ENCODE peak calls at places on chromosome 21, in eight cellular contexts. One of them, this sample, is unnamed.

GRCh38 chr21:23356905-23357304 is 2250.4 kb downstream of the MRPL39 start:
- DNase-seq in AG04450: no peak
- DNase-seq in suprapubic skin: no peak
- DNase-seq in left ventricle myocardium inferior: no peak
- DNase-seq in K562: no peak
- DNase-seq in testis: no peak
- DNase-seq in heart right ventricle: no peak
- DNase-seq in HCT116: no peak
- DNase-seq in this sample: no peak

GRCh38 chr21:17454315-17455027 is 58.4 kb upstream of the CXADR start:
- DNase-seq in suprapubic skin: no peak
- DNase-seq in heart right ventricle: no peak
- DNase-seq in HCT116: peak
- DNase-seq in left ventricle myocardium inferior: peak
- DNase-seq in K562: peak
- DNase-seq in AG04450: peak
- DNase-seq in testis: peak
- DNase-seq in this sample: no peak

GRCh38 chr21:41709166-41709565 is 57.7 kb downstream of the RIPK4 start:
- DNase-seq in K562: no peak
- DNase-seq in heart right ventricle: no peak
- DNase-seq in HCT116: no peak
- DNase-seq in AG04450: no peak
- DNase-seq in testis: no peak
- DNase-seq in left ventricle myocardium inferior: no peak
- DNase-seq in suprapubic skin: no peak
- DNase-seq in this sample: no peak

GRCh38 chr21:21187579-21187978 is 189.4 kb downstream of the NCAM2 start:
- DNase-seq in heart right ventricle: no peak
- DNase-seq in testis: no peak
- DNase-seq in suprapubic skin: no peak
- DNase-seq in AG04450: no peak
- DNase-seq in HCT116: no peak
- DNase-seq in K562: no peak
- DNase-seq in left ventricle myocardium inferior: no peak
- DNase-seq in this sample: no peak

GRCh38 chr21:42379425-42380215 is 13.3 kb upstream of the TFF1 start:
- DNase-seq in HCT116: no peak
- DNase-seq in testis: no peak
- DNase-seq in suprapubic skin: no peak
- DNase-seq in left ventricle myocardium inferior: no peak
- DNase-seq in AG04450: no peak
- DNase-seq in heart right ventricle: no peak
- DNase-seq in K562: no peak
- DNase-seq in this sample: no peak

GRCh38 chr21:25790122-25790951 is 55.6 kb downstream of the GABPA start:
- DNase-seq in AG04450: no peak
- DNase-seq in HCT116: peak
- DNase-seq in K562: peak
- DNase-seq in left ventricle myocardium inferior: no peak
- DNase-seq in testis: no peak
- DNase-seq in suprapubic skin: no peak
- DNase-seq in heart right ventricle: no peak
- DNase-seq in this sample: no peak

GRCh38 chr21:21003701-21004100 is 5.5 kb downstream of the NCAM2 start:
- DNase-seq in left ventricle myocardium inferior: no peak
- DNase-seq in HCT116: peak
- DNase-seq in AG04450: no peak
- DNase-seq in suprapubic skin: no peak
- DNase-seq in heart right ventricle: no peak
- DNase-seq in K562: peak
- DNase-seq in testis: no peak
- DNase-seq in this sample: no peak

GRCh38 chr21:17479606-17480005 is 33.2 kb upstream of the CXADR start:
- DNase-seq in suprapubic skin: no peak
- DNase-seq in left ventricle myocardium inferior: no peak
- DNase-seq in K562: no peak
- DNase-seq in AG04450: no peak
- DNase-seq in heart right ventricle: no peak
- DNase-seq in HCT116: no peak
- DNase-seq in testis: no peak
- DNase-seq in this sample: no peak

GRCh38 chr21:42836402-42836666 is 43.0 kb downstream of the WDR4 start:
- DNase-seq in heart right ventricle: no peak
- DNase-seq in HCT116: no peak
- DNase-seq in testis: no peak
- DNase-seq in left ventricle myocardium inferior: no peak
- DNase-seq in suprapubic skin: no peak
- DNase-seq in K562: peak
- DNase-seq in AG04450: no peak
- DNase-seq in this sample: no peak

GRCh38 chr21:42737969-42738590 is 84.7 kb downstream of the PDE9A start:
- DNase-seq in heart right ventricle: peak
- DNase-seq in testis: peak
- DNase-seq in left ventricle myocardium inferior: peak
- DNase-seq in K562: no peak
- DNase-seq in HCT116: no peak
- DNase-seq in suprapubic skin: no peak
- DNase-seq in AG04450: no peak
- DNase-seq in this sample: peak

GRCh38 chr21:39430954-39431353 is 14.6 kb downstream of the LCA5L start:
- DNase-seq in HCT116: no peak
- DNase-seq in AG04450: no peak
- DNase-seq in heart right ventricle: no peak
- DNase-seq in K562: peak
- DNase-seq in left ventricle myocardium inferior: no peak
- DNase-seq in testis: no peak
- DNase-seq in suprapubic skin: no peak
- DNase-seq in this sample: no peak

GRCh38 chr21:16455978-16456377 is 726.2 kb downstream of the USP25 start:
- DNase-seq in heart right ventricle: no peak
- DNase-seq in suprapubic skin: no peak
- DNase-seq in left ventricle myocardium inferior: no peak
- DNase-seq in AG04450: no peak
- DNase-seq in testis: no peak
- DNase-seq in HCT116: no peak
- DNase-seq in K562: no peak
- DNase-seq in this sample: no peak

GRCh38 chr21:25925936-25926335 is 191.2 kb downstream of the GABPA start:
- DNase-seq in AG04450: no peak
- DNase-seq in suprapubic skin: no peak
- DNase-seq in heart right ventricle: no peak
- DNase-seq in K562: no peak
- DNase-seq in testis: no peak
- DNase-seq in HCT116: no peak
- DNase-seq in left ventricle myocardium inferior: no peak
- DNase-seq in this sample: peak

GRCh38 chr21:39037807-39038405 is 145.3 kb downstream of the PSMG1 start:
- DNase-seq in left ventricle myocardium inferior: no peak
- DNase-seq in HCT116: no peak
- DNase-seq in heart right ventricle: no peak
- DNase-seq in K562: peak
- DNase-seq in AG04450: no peak
- DNase-seq in testis: no peak
- DNase-seq in suprapubic skin: no peak
- DNase-seq in this sample: no peak

GRCh38 chr21:46518983-46519583 is 60.4 kb downstream of the DIP2A start:
- DNase-seq in K562: peak
- DNase-seq in left ventricle myocardium inferior: no peak
- DNase-seq in testis: no peak
- DNase-seq in suprapubic skin: no peak
- DNase-seq in AG04450: no peak
- DNase-seq in HCT116: no peak
- DNase-seq in heart right ventricle: no peak
- DNase-seq in this sample: no peak

GRCh38 chr21:25750085-25750484 is 15.3 kb downstream of the GABPA start:
- DNase-seq in heart right ventricle: no peak
- DNase-seq in K562: no peak
- DNase-seq in suprapubic skin: no peak
- DNase-seq in testis: no peak
- DNase-seq in left ventricle myocardium inferior: no peak
- DNase-seq in AG04450: no peak
- DNase-seq in HCT116: no peak
- DNase-seq in this sample: no peak

GRCh38 chr21:39595465-39595864 is 17.3 kb upstream of the B3GALT5 start:
- DNase-seq in suprapubic skin: no peak
- DNase-seq in HCT116: no peak
- DNase-seq in testis: no peak
- DNase-seq in heart right ventricle: no peak
- DNase-seq in left ventricle myocardium inferior: no peak
- DNase-seq in AG04450: no peak
- DNase-seq in K562: no peak
- DNase-seq in this sample: no peak

GRCh38 chr21:29233611-29234540 is 64.8 kb upstream of the BACH1 start:
- DNase-seq in heart right ventricle: no peak
- DNase-seq in left ventricle myocardium inferior: no peak
- DNase-seq in testis: no peak
- DNase-seq in HCT116: no peak
- DNase-seq in suprapubic skin: no peak
- DNase-seq in K562: no peak
- DNase-seq in AG04450: no peak
- DNase-seq in this sample: no peak

GRCh38 chr21:29230541-29231275 is 68.0 kb upstream of the BACH1 start:
- DNase-seq in K562: no peak
- DNase-seq in suprapubic skin: no peak
- DNase-seq in AG04450: no peak
- DNase-seq in HCT116: no peak
- DNase-seq in left ventricle myocardium inferior: no peak
- DNase-seq in testis: no peak
- DNase-seq in heart right ventricle: no peak
- DNase-seq in this sample: no peak

GRCh38 chr21:29232601-29233541 is 65.9 kb upstream of the BACH1 start:
- DNase-seq in suprapubic skin: no peak
- DNase-seq in HCT116: no peak
- DNase-seq in testis: no peak
- DNase-seq in K562: peak
- DNase-seq in heart right ventricle: no peak
- DNase-seq in AG04450: no peak
- DNase-seq in left ventricle myocardium inferior: no peak
- DNase-seq in this sample: no peak

GRCh38 chr21:29228306-29228705 is 70.4 kb upstream of the BACH1 start:
- DNase-seq in suprapubic skin: no peak
- DNase-seq in AG04450: no peak
- DNase-seq in HCT116: no peak
- DNase-seq in testis: no peak
- DNase-seq in left ventricle myocardium inferior: no peak
- DNase-seq in heart right ventricle: no peak
- DNase-seq in K562: no peak
- DNase-seq in this sample: no peak

DNA sequence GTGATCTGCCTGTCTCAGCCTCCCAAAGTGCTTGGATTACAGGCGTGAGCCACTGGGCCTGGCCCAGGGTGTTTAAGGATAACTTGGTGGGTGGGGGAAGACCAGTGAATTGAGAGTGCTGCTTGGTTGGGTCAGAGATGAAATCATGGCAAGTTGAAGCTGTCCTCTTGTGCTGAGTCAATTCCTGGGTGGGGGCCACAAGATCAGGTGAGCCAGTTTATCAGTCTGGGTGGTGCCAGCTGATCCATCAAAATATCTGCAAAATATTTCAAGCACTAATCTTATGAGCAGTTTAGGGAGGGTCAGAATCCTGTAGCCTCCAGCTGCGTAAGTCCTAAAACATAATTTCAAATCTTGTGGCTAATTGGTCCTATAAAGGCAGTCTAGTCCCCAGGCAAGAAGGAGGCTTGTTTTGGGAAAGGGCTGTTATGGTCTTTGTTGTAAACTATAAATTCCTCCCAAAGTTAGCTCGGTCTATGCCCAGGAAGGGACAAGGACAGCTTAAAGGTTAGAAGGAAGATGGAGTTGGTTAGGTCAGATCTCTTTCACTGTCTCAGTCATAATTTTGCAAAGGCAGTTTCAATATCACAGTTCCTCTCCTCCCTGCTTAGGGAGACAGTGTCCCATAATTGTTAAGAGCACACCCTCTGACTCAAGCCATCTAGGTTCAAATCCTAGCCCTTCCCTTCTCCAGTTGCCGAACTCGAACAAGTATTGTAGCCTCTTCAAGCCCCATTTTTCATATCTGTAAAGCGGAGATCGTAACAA is 66.8 kb upstream of the BACH1 start:
- DNase-seq in K562: no peak
- DNase-seq in heart right ventricle: no peak
- DNase-seq in AG04450: no peak
- DNase-seq in suprapubic skin: no peak
- DNase-seq in left ventricle myocardium inferior: no peak
- DNase-seq in HCT116: no peak
- DNase-seq in testis: no peak
- DNase-seq in this sample: no peak
- H3K27ac ChIP-seq in K562: no peak
- H3K27ac ChIP-seq in heart right ventricle: no peak
- H3K27ac ChIP-seq in AG04450: no peak
- H3K27ac ChIP-seq in suprapubic skin: no peak
- H3K27ac ChIP-seq in left ventricle myocardium inferior: no peak
- H3K27ac ChIP-seq in HCT116: no peak
- H3K27ac ChIP-seq in testis: no peak
- H3K27ac ChIP-seq in this sample: no peak

DNA sequence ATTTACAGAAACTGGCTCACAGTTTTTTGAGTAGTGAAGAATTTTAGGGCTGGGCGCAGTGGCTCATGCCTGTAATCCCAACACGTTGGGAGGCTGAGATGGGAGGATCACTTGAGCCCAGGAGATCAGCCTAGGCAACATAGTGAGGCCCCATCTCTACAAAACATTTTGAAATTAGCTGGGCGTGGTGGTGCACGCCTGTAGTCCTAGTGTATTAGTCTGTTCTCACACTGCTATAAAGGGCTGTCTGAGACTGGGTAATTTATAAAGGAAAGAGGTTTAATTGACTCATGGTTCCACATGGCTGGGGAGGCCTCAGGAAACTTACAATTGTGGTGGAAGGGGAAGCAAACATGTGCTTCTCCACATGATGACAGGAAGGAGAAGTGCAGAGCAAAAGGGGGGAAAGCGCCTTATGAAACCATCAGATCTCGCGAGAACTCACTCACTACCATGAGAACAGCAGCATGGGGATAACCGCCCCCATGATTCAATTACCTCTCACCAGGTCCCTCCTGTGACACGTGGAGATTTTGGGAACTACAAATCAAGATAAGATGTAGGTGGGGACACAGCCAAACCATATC is 24.4 kb upstream of the DYRK1A start:
- DNase-seq in HCT116: no peak
- DNase-seq in suprapubic skin: no peak
- DNase-seq in testis: no peak
- DNase-seq in K562: no peak
- DNase-seq in left ventricle myocardium inferior: no peak
- DNase-seq in heart right ventricle: no peak
- DNase-seq in AG04450: no peak
- DNase-seq in this sample: no peak
- H3K27ac ChIP-seq in HCT116: no peak
- H3K27ac ChIP-seq in suprapubic skin: no peak
- H3K27ac ChIP-seq in testis: no peak
- H3K27ac ChIP-seq in K562: no peak
- H3K27ac ChIP-seq in left ventricle myocardium inferior: no peak
- H3K27ac ChIP-seq in heart right ventricle: no peak
- H3K27ac ChIP-seq in AG04450: no peak
- H3K27ac ChIP-seq in this sample: no peak

GRCh38 chr21:44401386-44402160 is 48.2 kb downstream of the TRPM2 start:
- DNase-seq in K562: no peak
- DNase-seq in left ventricle myocardium inferior: no peak
- DNase-seq in testis: no peak
- DNase-seq in suprapubic skin: no peak
- DNase-seq in heart right ventricle: no peak
- DNase-seq in HCT116: no peak
- DNase-seq in AG04450: no peak
- DNase-seq in this sample: no peak
- H3K27ac ChIP-seq in K562: no peak
- H3K27ac ChIP-seq in left ventricle myocardium inferior: no peak
- H3K27ac ChIP-seq in testis: no peak
- H3K27ac ChIP-seq in suprapubic skin: no peak
- H3K27ac ChIP-seq in heart right ventricle: no peak
- H3K27ac ChIP-seq in HCT116: no peak
- H3K27ac ChIP-seq in AG04450: no peak
- H3K27ac ChIP-seq in this sample: no peak

GRCh38 chr21:36850372-36850771 is 116.1 kb downstream of the HLCS start:
- DNase-seq in testis: no peak
- DNase-seq in AG04450: no peak
- DNase-seq in K562: no peak
- DNase-seq in HCT116: no peak
- DNase-seq in left ventricle myocardium inferior: no peak
- DNase-seq in heart right ventricle: no peak
- DNase-seq in suprapubic skin: no peak
- DNase-seq in this sample: no peak
- H3K27ac ChIP-seq in testis: no peak
- H3K27ac ChIP-seq in AG04450: no peak
- H3K27ac ChIP-seq in K562: no peak
- H3K27ac ChIP-seq in HCT116: no peak
- H3K27ac ChIP-seq in left ventricle myocardium inferior: no peak
- H3K27ac ChIP-seq in heart right ventricle: no peak
- H3K27ac ChIP-seq in suprapubic skin: no peak
- H3K27ac ChIP-seq in this sample: no peak